ENCODE peak calls at places on chromosomes 7 and 10, in five cellular contexts. B is fibroblast of pulmonary artery, F is NCI-H1092, U is cardiac muscle cell, E is small intestine. N is an unnamed sample.

GRCh38 chr10:100419911-100420449 is 42.8 kb upstream of the WNT8B start:
- DNase-seq in B (no peak), F (no peak), U (no peak), E (no peak), N (no peak)

GRCh38 chr10:5684318-5684970 is at the start of gene TASOR2:
- DNase-seq in B (peak; percentile 98), F (peak; percentile 97), U (peak; percentile 99), E (peak; percentile 99), N (peak; percentile 99)

GRCh38 chr10:29356931-29357330 is 68.1 kb downstream of the LYZL1 start:
- DNase-seq in B (no peak), F (no peak), U (no peak), E (no peak), N (no peak)

GRCh38 chr7:7664344-7664743 is 23.8 kb downstream of the UMAD1 start:
- DNase-seq in B (no peak), F (no peak), U (no peak), E (no peak), N (no peak)

GRCh38 chr7:112157072-112157471 is 49.1 kb downstream of the DOCK4 start:
- DNase-seq in B (peak; percentile 89), F (no peak), U (peak; percentile 92), E (no peak), N (no peak)

GRCh38 chr7:43758861-43759683 is 592 bp downstream of the BLVRA start:
- DNase-seq in B (peak; percentile 38), F (peak; percentile 18), U (peak; percentile 55), E (peak; percentile 21), N (peak; percentile 50)

GRCh38 chr10:94858022-94858421 is 80.4 kb upstream of the CYP2C9 start:
- DNase-seq in B (no peak), F (no peak), U (no peak), E (no peak), N (no peak)

GRCh38 chr7:106284516-106285050 is at the start of gene NAMPT:
- DNase-seq in B (no peak), F (peak; percentile 44), U (no peak), E (peak; percentile 22), N (no peak)

N was measured in Right ventricle myocardium superior.